ENCODE peak calls at places on chromosome 14, in nine cellular contexts. A, V, W, N, Z, H, G, O and X are unnamed samples.

GRCh38 chr14:26204362-26204953 is 393.4 kb downstream of the NOVA1 start:
- DNase-seq in V (no peak), O (no peak), W (no peak), Z (no peak), A (no peak), G (no peak), N (peak), H (peak), X (no peak)

GRCh38 chr14:89681086-89682018 is 264.3 kb upstream of the FOXN3 start:
- DNase-seq in O (no peak), A (peak), H (no peak), W (peak), V (no peak), G (no peak), N (no peak), Z (peak), X (peak)

GRCh38 chr14:45766247-45766646 is 513.2 kb upstream of the MIS18BP1 start:
- DNase-seq in W (no peak), G (no peak), N (no peak), H (no peak), A (no peak), O (no peak), Z (no peak), V (no peak), X (no peak)

GRCh38 chr14:36726128-36726527 is 64.5 kb downstream of the PAX9 start:
- DNase-seq in N (no peak), A (no peak), G (no peak), H (no peak), V (peak), O (no peak), W (no peak), Z (no peak), X (no peak)

GRCh38 chr14:94461526-94462218 is 9.1 kb upstream of the SERPINA11 start:
- DNase-seq in N (no peak), W (no peak), G (no peak), A (no peak), V (no peak), O (no peak), Z (no peak), H (no peak), X (no peak)

GRCh38 chr14:64841121-64841611 is 38.5 kb downstream of the SPTB start:
- DNase-seq in V (no peak), N (peak), A (no peak), Z (no peak), O (peak), G (peak), W (no peak), H (no peak), X (no peak)

GRCh38 chr14:57038689-57039088 is 228.4 kb upstream of the OTX2 start:
- DNase-seq in Z (no peak), W (no peak), A (no peak), V (no peak), N (no peak), O (no peak), H (no peak), G (no peak), X (no peak)

GRCh38 chr14:23115492-23115850 is 3.6 kb downstream of the CEBPE start:
- DNase-seq in O (no peak), V (no peak), G (no peak), H (no peak), Z (no peak), N (no peak), A (no peak), W (no peak), X (no peak)

GRCh38 chr14:31252865-31253264 is 45.3 kb upstream of the HECTD1 start:
- DNase-seq in H (no peak), G (no peak), A (no peak), O (no peak), W (no peak), N (no peak), Z (no peak), V (no peak), X (no peak)

GRCh38 chr14:54568821-54569591 is 2.1 kb downstream of the SAMD4A start:
- DNase-seq in O (no peak), V (no peak), A (no peak), H (no peak), G (peak), N (peak), W (no peak), Z (no peak), X (no peak)

GRCh38 chr14:98144964-98145363 is 1127.0 kb downstream of the BCL11B start:
- DNase-seq in G (peak), N (peak), Z (no peak), W (no peak), H (no peak), A (no peak), V (no peak), O (no peak), X (no peak)

GRCh38 chr14:101465795-101466448 is 95.4 kb upstream of the DIO3 start:
- DNase-seq in V (no peak), O (no peak), Z (no peak), H (no peak), G (no peak), N (no peak), A (no peak), W (no peak), X (no peak)

GRCh38 chr14:76007852-76008251 is 22.3 kb downstream of the IFT43 start:
- DNase-seq in N (peak), V (no peak), A (no peak), W (no peak), G (no peak), O (no peak), H (no peak), Z (no peak), X (no peak)

GRCh38 chr14:77985235-77985634 is 184.9 kb upstream of the NRXN3 start:
- DNase-seq in O (no peak), W (no peak), V (no peak), A (no peak), Z (no peak), G (no peak), N (peak), H (no peak), X (no peak)

GRCh38 chr14:100222219-100223093 is 16.5 kb upstream of the YY1 start:
- DNase-seq in H (no peak), A (no peak), O (no peak), G (no peak), W (no peak), N (no peak), Z (no peak), V (no peak), X (no peak)